ENCODE peak calls at places on chromosomes 2 and 18, in ten cellular contexts. V is endothelial cell of umbilical vein, Y is A549, L is tibial nerve, J is astrocyte of the cerebellum, U is neural progenitor cell, D is heart left ventricle, N is transverse colon, H is LNCaP clone FGC, E is RWPE1. F is an unnamed sample.

GRCh38 chr18:37499008-37499407 is 66.6 kb downstream of the CELF4 start:
- DNase-seq in V (no peak), Y (no peak), L (no peak), J (no peak), U (peak), D (no peak), N (no peak), H (no peak), E (no peak), F (no peak)

GRCh38 chr18:10892801-10893595 is 256.4 kb downstream of the PIEZO2 start:
- DNase-seq in V (no peak), Y (no peak), L (no peak), J (no peak), U (no peak), D (no peak), N (no peak), H (no peak), E (no peak), F (no peak)

GRCh38 chr2:198438326-198438725 is 633.9 kb downstream of the PLCL1 start:
- DNase-seq in V (no peak), Y (no peak), L (no peak), J (no peak), U (no peak), D (no peak), N (no peak), H (no peak), E (no peak), F (no peak)

GRCh38 chr2:84919885-84920580 is 14.6 kb downstream of the TMSB10 start:
- DNase-seq in V (peak), Y (peak), L (no peak), J (peak), U (no peak), D (peak), N (peak), H (no peak), E (peak), F (peak)

GRCh38 chr2:191657977-191658376 is 20.0 kb upstream of the NABP1 start:
- DNase-seq in V (peak), Y (no peak), L (no peak), J (no peak), U (no peak), D (no peak), N (no peak), H (no peak), E (no peak), F (no peak)

GRCh38 chr18:32040936-32041335 is 22.3 kb downstream of the RNF125 start:
- DNase-seq in V (peak), Y (no peak), L (no peak), J (no peak), U (no peak), D (no peak), N (peak), H (no peak), E (no peak), F (no peak)

GRCh38 chr2:239908744-239909143 is 116.4 kb downstream of the NDUFA10 start:
- DNase-seq in V (no peak), Y (no peak), L (no peak), J (no peak), U (no peak), D (peak), N (no peak), H (no peak), E (no peak), F (no peak)

GRCh38 chr2:24558781-24559540 is 67.9 kb downstream of the NCOA1 start:
- DNase-seq in V (no peak), Y (no peak), L (no peak), J (no peak), U (no peak), D (no peak), N (no peak), H (no peak), E (no peak), F (no peak)

GRCh38 chr18:28086530-28087172 is 90.3 kb downstream of the CDH2 start:
- DNase-seq in V (no peak), Y (no peak), L (no peak), J (peak), U (peak), D (no peak), N (no peak), H (no peak), E (no peak), F (no peak)

GRCh38 chr2:208783184-208783583 is 376.6 kb downstream of the PTH2R start:
- DNase-seq in V (no peak), Y (no peak), L (no peak), J (no peak), U (peak), D (no peak), N (peak), H (no peak), E (peak), F (no peak)

GRCh38 chr2:71157124-71157802 is 26.8 kb downstream of the MPHOSPH10 start:
- DNase-seq in V (peak), Y (peak), L (no peak), J (no peak), U (peak), D (peak), N (peak), H (no peak), E (peak), F (peak)

GRCh38 chr2:142286618-142287017 is 155.8 kb upstream of the LRP1B start:
- DNase-seq in V (no peak), Y (peak), L (no peak), J (no peak), U (peak), D (no peak), N (no peak), H (peak), E (peak), F (no peak)

GRCh38 chr2:75481041-75481836 is 79.5 kb downstream of the EVA1A start:
- DNase-seq in V (no peak), Y (peak), L (no peak), J (no peak), U (peak), D (no peak), N (no peak), H (peak), E (no peak), F (no peak)

GRCh38 chr18:79818036-79818435 is 20.3 kb downstream of the KCNG2 start:
- DNase-seq in V (no peak), Y (no peak), L (no peak), J (no peak), U (no peak), D (no peak), N (no peak), H (no peak), E (no peak), F (no peak)

GRCh38 chr2:229914182-229914581 is 7.6 kb downstream of the TRIP12 start:
- DNase-seq in V (no peak), Y (no peak), L (no peak), J (no peak), U (no peak), D (no peak), N (no peak), H (no peak), E (no peak), F (no peak)

GRCh38 chr2:126857502-126857901 is 41.2 kb upstream of the TEX51 start:
- DNase-seq in V (no peak), Y (no peak), L (no peak), J (no peak), U (no peak), D (no peak), N (no peak), H (no peak), E (no peak), F (no peak)

GRCh38 chr2:12326449-12327190 is 390.1 kb upstream of the TRIB2 start:
- DNase-seq in V (no peak), Y (no peak), L (no peak), J (no peak), U (peak), D (no peak), N (no peak), H (peak), E (no peak), F (no peak)

GRCh38 chr18:80253871-80254492 is 6.7 kb upstream of the PARD6G start:
- DNase-seq in V (no peak), Y (peak), L (no peak), J (no peak), U (no peak), D (no peak), N (no peak), H (peak), E (peak), F (no peak)

GRCh38 chr18:55781481-55781957 is 193.5 kb upstream of the TCF4 start:
- DNase-seq in V (peak), Y (peak), L (no peak), J (peak), U (peak), D (peak), N (peak), H (no peak), E (peak), F (no peak)

GRCh38 chr18:26286008-26286407 is 59.8 kb downstream of the TAF4B start:
- DNase-seq in V (no peak), Y (no peak), L (no peak), J (no peak), U (no peak), D (no peak), N (no peak), H (no peak), E (no peak), F (no peak)

GRCh38 chr18:37175727-37176126 is 346.8 kb downstream of the KIAA1328 start:
- DNase-seq in V (no peak), Y (no peak), L (no peak), J (no peak), U (no peak), D (no peak), N (no peak), H (no peak), E (no peak), F (no peak)

GRCh38 chr2:232893834-232894233 is 23.8 kb downstream of the SNORC start:
- DNase-seq in V (no peak), Y (no peak), L (no peak), J (no peak), U (no peak), D (no peak), N (no peak), H (no peak), E (no peak), F (no peak)

GRCh38 chr2:75561566-75562512 is 1.1 kb upstream of the EVA1A start:
- DNase-seq in V (no peak), Y (no peak), L (no peak), J (no peak), U (no peak), D (no peak), N (no peak), H (no peak), E (no peak), F (no peak)

GRCh38 chr2:181738074-181738473 is 57.8 kb upstream of the NEUROD1 start:
- DNase-seq in V (peak), Y (peak), L (no peak), J (no peak), U (peak), D (no peak), N (no peak), H (no peak), E (no peak), F (no peak)

GRCh38 chr2:233976087-233976486 is 58.9 kb downstream of the TRPM8 start:
- DNase-seq in V (no peak), Y (no peak), L (no peak), J (no peak), U (no peak), D (no peak), N (no peak), H (peak), E (no peak), F (no peak)

GRCh38 chr2:215428060-215428910 is 7.6 kb downstream of the FN1 start:
- DNase-seq in V (peak), Y (no peak), L (no peak), J (no peak), U (no peak), D (no peak), N (no peak), H (no peak), E (no peak), F (no peak)

GRCh38 chr2:63849381-63850203 is 7.9 kb downstream of the UGP2 start:
- DNase-seq in V (no peak), Y (no peak), L (no peak), J (peak), U (peak), D (no peak), N (no peak), H (no peak), E (no peak), F (no peak)

GRCh38 chr18:25348361-25349130 is 3.4 kb downstream of the ZNF521 start:
- DNase-seq in V (no peak), Y (no peak), L (no peak), J (no peak), U (no peak), D (no peak), N (no peak), H (no peak), E (no peak), F (no peak)

GRCh38 chr2:137420744-137421143 is 543.5 kb upstream of the HNMT start:
- DNase-seq in V (no peak), Y (no peak), L (no peak), J (no peak), U (peak), D (no peak), N (no peak), H (no peak), E (no peak), F (no peak)

GRCh38 chr2:25831744-25832449 is 46.4 kb downstream of the ASXL2 start:
- DNase-seq in V (peak), Y (no peak), L (no peak), J (no peak), U (no peak), D (no peak), N (no peak), H (no peak), E (no peak), F (no peak)

GRCh38 chr18:60684843-60685513 is 312.4 kb upstream of the MC4R start:
- DNase-seq in V (peak), Y (peak), L (no peak), J (peak), U (peak), D (no peak), N (no peak), H (no peak), E (no peak), F (no peak)

GRCh38 chr2:50546790-50547189 is 485.1 kb downstream of the NRXN1 start:
- DNase-seq in V (no peak), Y (no peak), L (no peak), J (no peak), U (no peak), D (no peak), N (no peak), H (no peak), E (peak), F (no peak)

GRCh38 chr2:241772063-241772499 is 4.5 kb upstream of the GAL3ST2 start:
- DNase-seq in V (no peak), Y (no peak), L (no peak), J (no peak), U (no peak), D (no peak), N (no peak), H (no peak), E (no peak), F (no peak)

GRCh38 chr2:118851650-118852049 is 4.2 kb upstream of the EN1 start:
- DNase-seq in V (no peak), Y (no peak), L (no peak), J (no peak), U (peak), D (no peak), N (no peak), H (no peak), E (no peak), F (no peak)

GRCh38 chr2:147578529-147578928 is 266.3 kb upstream of the ACVR2A start:
- DNase-seq in V (no peak), Y (no peak), L (no peak), J (no peak), U (no peak), D (no peak), N (no peak), H (no peak), E (no peak), F (no peak)

GRCh38 chr2:241506793-241507429 is 1.5 kb downstream of the STK25 start:
- DNase-seq in V (peak), Y (no peak), L (no peak), J (no peak), U (no peak), D (no peak), N (no peak), H (no peak), E (no peak), F (no peak)

GRCh38 chr2:54204476-54204875 is 51.6 kb downstream of the TSPYL6 start:
- DNase-seq in V (no peak), Y (no peak), L (no peak), J (no peak), U (no peak), D (no peak), N (no peak), H (no peak), E (no peak), F (no peak)

GRCh38 chr2:46297546-46298271 is 502 bp downstream of the EPAS1 start:
- DNase-seq in V (no peak), Y (peak), L (no peak), J (no peak), U (peak), D (peak), N (peak), H (no peak), E (peak), F (peak)

GRCh38 chr2:100140582-100140981 is 1.8 kb downstream of the AFF3 start:
- DNase-seq in V (no peak), Y (no peak), L (no peak), J (no peak), U (no peak), D (no peak), N (peak), H (no peak), E (no peak), F (no peak)

DNA sequence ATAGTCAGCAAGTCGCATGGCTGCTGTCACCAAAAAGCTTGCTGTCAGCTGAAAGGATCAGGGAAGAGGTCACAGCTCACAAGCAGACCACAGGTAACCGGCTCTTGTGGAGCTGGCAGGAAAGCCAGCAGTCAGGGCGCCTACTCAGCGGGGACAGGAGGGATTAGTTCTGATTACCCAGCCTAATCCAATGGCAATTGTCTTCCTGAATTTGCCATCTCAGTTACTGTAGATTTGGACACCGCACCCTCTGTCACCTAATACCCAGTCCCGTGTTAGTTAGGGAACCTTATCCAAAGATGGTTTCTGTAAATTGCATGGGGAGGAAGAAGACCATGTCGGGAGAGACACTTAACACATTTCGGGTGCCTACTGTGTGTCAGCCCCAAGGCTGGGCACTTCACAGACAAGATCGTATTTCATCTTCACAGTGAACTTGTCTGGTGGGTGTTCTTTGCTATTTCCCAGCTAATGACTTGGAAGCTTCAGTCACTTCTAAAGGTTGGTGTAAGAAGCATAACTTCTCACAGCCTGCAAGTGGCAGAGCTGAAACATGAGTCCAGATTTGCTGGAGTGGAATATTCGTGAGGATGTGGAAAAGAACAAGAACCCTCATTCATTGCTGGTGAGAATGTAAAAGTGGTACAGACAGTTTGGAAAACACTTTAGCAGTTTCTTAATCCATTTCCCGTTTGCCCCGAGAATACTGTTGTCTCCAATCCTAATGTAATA is 9.9 kb downstream of the ALPK2 start:
- DNase-seq in V (no peak), Y (no peak), L (no peak), J (no peak), U (peak), D (no peak), N (no peak), H (no peak), E (no peak), F (no peak)
- TF ChIP-seq CTCF in V (no peak), Y (no peak), L (no peak), J (no peak), U (no peak), D (no peak), N (no peak), H (no peak), E (no peak), F (no peak)

DNA sequence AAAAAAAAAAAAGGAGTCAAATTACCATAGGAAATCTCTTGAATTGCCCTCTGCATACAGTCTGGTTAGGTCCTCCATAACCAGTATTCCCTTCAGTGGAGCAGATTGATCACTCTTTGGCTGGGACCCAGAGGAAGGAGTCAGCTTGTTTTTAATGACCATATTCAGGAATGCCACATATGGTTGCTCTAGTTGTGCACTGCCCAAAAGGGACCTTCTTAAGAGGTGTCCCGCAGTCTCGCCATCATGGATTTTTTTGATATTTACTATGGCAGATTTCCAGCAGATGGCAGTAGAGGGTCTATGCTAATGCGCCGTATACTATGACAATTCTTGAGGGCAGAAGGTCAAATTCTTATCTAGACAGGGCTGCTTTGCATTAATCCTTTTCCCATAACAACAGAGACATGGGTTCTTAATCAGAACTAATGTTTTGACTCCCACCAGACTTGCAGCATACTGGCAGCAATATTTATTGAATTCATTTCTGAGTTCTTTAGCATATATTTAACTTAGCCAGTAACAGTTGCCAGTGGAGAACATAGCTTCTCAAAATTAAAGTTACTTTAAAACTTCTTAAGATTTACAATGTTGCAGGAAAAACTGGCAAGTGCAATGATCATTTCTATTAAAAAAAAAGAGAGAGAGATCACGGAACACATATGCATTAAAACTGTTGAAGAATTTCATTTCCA is 31.8 kb upstream of the INPP4A start:
- DNase-seq in V (peak), Y (peak), L (no peak), J (peak), U (peak), D (peak), N (peak), H (peak), E (peak), F (no peak)
- TF ChIP-seq CTCF in V (peak), Y (peak), L (peak), J (peak), U (peak), D (peak), N (peak), H (peak), E (peak), F (peak)

DNA sequence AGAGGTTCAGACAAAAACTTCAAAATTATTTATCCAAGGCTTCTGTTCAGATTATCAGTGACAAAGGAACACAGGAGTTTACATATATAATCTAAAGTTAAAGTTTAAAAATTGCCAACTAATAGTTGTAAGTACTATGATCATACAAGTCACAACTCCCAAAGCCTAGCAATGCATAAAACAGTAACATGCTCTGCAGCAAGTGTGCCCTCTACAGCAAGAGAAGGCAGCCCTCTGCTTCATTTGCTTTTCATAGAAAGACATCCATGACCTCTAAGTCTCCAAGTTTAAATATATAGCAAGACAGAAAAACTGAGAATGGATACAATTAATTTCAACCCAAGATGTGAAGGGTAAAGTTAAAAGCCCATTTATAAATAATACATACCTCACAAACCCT is 13.3 kb downstream of the RAB1A start:
- DNase-seq in V (no peak), Y (no peak), L (no peak), J (no peak), U (no peak), D (no peak), N (no peak), H (no peak), E (no peak), F (no peak)
- TF ChIP-seq CTCF in V (no peak), Y (no peak), L (no peak), J (no peak), U (no peak), D (no peak), N (no peak), H (no peak), E (no peak), F (no peak)

DNA sequence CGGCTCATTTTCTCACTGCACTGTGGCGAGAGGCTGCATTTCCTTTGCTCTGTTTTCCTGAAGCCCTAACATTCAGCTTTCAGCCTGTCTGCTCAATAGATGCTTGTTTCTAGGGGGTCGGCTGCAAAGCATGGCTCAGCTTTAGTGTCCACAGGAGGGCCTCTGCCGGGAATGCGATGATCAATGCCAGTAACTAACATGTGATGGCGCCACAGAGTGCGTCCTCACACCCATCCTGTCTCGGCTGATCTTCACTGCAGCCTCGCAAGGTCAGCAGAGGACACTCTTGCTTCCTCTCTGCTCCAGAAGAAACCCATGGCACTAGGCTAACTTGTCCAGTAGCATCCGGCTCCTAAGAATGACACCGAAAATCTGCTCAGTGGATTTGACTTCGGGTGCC is 156.4 kb upstream of the PXDN start:
- DNase-seq in V (no peak), Y (no peak), L (no peak), J (no peak), U (peak), D (no peak), N (no peak), H (no peak), E (no peak), F (no peak)
- TF ChIP-seq CTCF in V (no peak), Y (no peak), L (no peak), J (no peak), U (peak), D (no peak), N (no peak), H (no peak), E (no peak), F (no peak)

GRCh38 chr2:211085056-211085680 is 528.8 kb downstream of the CPS1 start:
- DNase-seq in V (peak), Y (peak), L (no peak), J (peak), U (peak), D (no peak), N (no peak), H (no peak), E (peak), F (no peak)
- TF ChIP-seq CTCF in V (peak), Y (peak), L (peak), J (peak), U (peak), D (peak), N (peak), H (peak), E (peak), F (peak)